ENCODE peak calls at places on chromosome 3, in nine cellular contexts. B is RCC 7860; J is GM18507; C is HCT116; D is activated effector memory CD4-positive, alpha-beta T cell treated with anti-CD3 and anti-CD28 coated beads, Interleukin-2, amount 50 U/mL, for 16 hours; L is H7; E is NCI-H1105; G is cardiac muscle cell; Z is GM23248. T is an unnamed sample.

GRCh38 chr3:124526601-124527000 is 203.7 kb upstream of the UMPS start:
- DNase-seq in B (no peak), J (no peak), C (no peak), D (no peak), L (peak), E (no peak), G (no peak), Z (no peak), T (no peak)

GRCh38 chr3:43649365-43649968 is 27.7 kb upstream of the ANO10 start:
- DNase-seq in B (no peak), J (no peak), C (no peak), D (no peak), L (peak), E (no peak), G (no peak), Z (no peak), T (no peak)

GRCh38 chr3:27360113-27361078 is 8.8 kb downstream of the NEK10 start:
- DNase-seq in B (no peak), J (no peak), C (no peak), D (no peak), L (no peak), E (peak), G (no peak), Z (peak), T (no peak)

GRCh38 chr3:72924055-72924454 is 36.2 kb downstream of the GXYLT2 start:
- DNase-seq in B (no peak), J (no peak), C (no peak), D (no peak), L (no peak), E (no peak), G (no peak), Z (no peak), T (no peak)

GRCh38 chr3:11187678-11188077 is 33.4 kb downstream of the HRH1 start:
- DNase-seq in B (no peak), J (no peak), C (no peak), D (no peak), L (no peak), E (no peak), G (no peak), Z (peak), T (no peak)

GRCh38 chr3:132210476-132211346 is 106.5 kb upstream of the ACP3 start:
- DNase-seq in B (no peak), J (no peak), C (peak), D (no peak), L (no peak), E (peak), G (peak), Z (peak), T (no peak)

GRCh38 chr3:120153294-120153693 is 59.0 kb upstream of the GSK3B start:
- DNase-seq in B (peak), J (no peak), C (no peak), D (no peak), L (no peak), E (no peak), G (no peak), Z (peak), T (no peak)

GRCh38 chr3:115804722-115805121 is 181.4 kb downstream of the GAP43 start:
- DNase-seq in B (peak), J (no peak), C (no peak), D (no peak), L (no peak), E (no peak), G (no peak), Z (peak), T (no peak)

GRCh38 chr3:8635625-8636024 is 9.0 kb downstream of the SSUH2 start:
- DNase-seq in B (no peak), J (no peak), C (no peak), D (no peak), L (peak), E (no peak), G (no peak), Z (no peak), T (no peak)

GRCh38 chr3:159804726-159805410 is 183.8 kb upstream of the IL12A start:
- DNase-seq in B (peak), J (peak), C (peak), D (no peak), L (peak), E (peak), G (peak), Z (peak), T (no peak)

GRCh38 chr3:190697901-190698300 is 164.6 kb downstream of the GMNC start:
- DNase-seq in B (no peak), J (no peak), C (no peak), D (no peak), L (no peak), E (no peak), G (no peak), Z (peak), T (no peak)

GRCh38 chr3:184372296-184372821 is 5.6 kb downstream of the THPO start:
- DNase-seq in B (no peak), J (no peak), C (no peak), D (no peak), L (no peak), E (no peak), G (no peak), Z (no peak), T (no peak)

GRCh38 chr3:13103416-13104058 is 30.3 kb upstream of the IQSEC1 start:
- DNase-seq in B (no peak), J (no peak), C (no peak), D (no peak), L (no peak), E (no peak), G (no peak), Z (no peak), T (no peak)

GRCh38 chr3:139113766-139114165 is 69.1 kb upstream of the PRR23C start:
- DNase-seq in B (no peak), J (no peak), C (no peak), D (no peak), L (no peak), E (no peak), G (no peak), Z (no peak), T (no peak)

GRCh38 chr3:129211772-129212171 is 28.1 kb upstream of the CNBP start:
- DNase-seq in B (peak), J (no peak), C (peak), D (no peak), L (no peak), E (peak), G (no peak), Z (peak), T (peak)

GRCh38 chr3:98561727-98562521 is 30.1 kb downstream of the GPR15 start:
- DNase-seq in B (peak), J (no peak), C (no peak), D (no peak), L (no peak), E (no peak), G (no peak), Z (peak), T (no peak)

GRCh38 chr3:47890832-47891620 is 88.1 kb downstream of the DHX30 start:
- DNase-seq in B (no peak), J (no peak), C (no peak), D (no peak), L (no peak), E (no peak), G (peak), Z (no peak), T (no peak)

GRCh38 chr3:143507735-143508580 is 340.3 kb downstream of the SLC9A9 start:
- DNase-seq in B (peak), J (no peak), C (no peak), D (no peak), L (no peak), E (no peak), G (no peak), Z (peak), T (no peak)

GRCh38 chr3:31704651-31705179 is 172.0 kb downstream of the STT3B start:
- DNase-seq in B (peak), J (no peak), C (peak), D (no peak), L (no peak), E (no peak), G (no peak), Z (peak), T (no peak)

GRCh38 chr3:189787622-189788021 is 156.4 kb downstream of the TP63 start:
- DNase-seq in B (no peak), J (no peak), C (no peak), D (no peak), L (no peak), E (no peak), G (no peak), Z (peak), T (no peak)

GRCh38 chr3:131602011-131602779 is 99.4 kb upstream of the MRPL3 start:
- DNase-seq in B (peak), J (no peak), C (no peak), D (no peak), L (no peak), E (no peak), G (peak), Z (peak), T (no peak)

GRCh38 chr3:156382458-156383346 is 172.2 kb downstream of the SSR3 start:
- DNase-seq in B (peak), J (peak), C (peak), D (no peak), L (no peak), E (no peak), G (peak), Z (peak), T (no peak)

GRCh38 chr3:171445805-171446204 is 14.4 kb downstream of the TNIK start:
- DNase-seq in B (no peak), J (no peak), C (no peak), D (no peak), L (no peak), E (no peak), G (no peak), Z (no peak), T (no peak)

GRCh38 chr3:16516695-16517481 is 3.4 kb upstream of the RFTN1 start:
- DNase-seq in B (peak), J (no peak), C (no peak), D (no peak), L (peak), E (peak), G (peak), Z (peak), T (no peak)

GRCh38 chr3:143016321-143016972 is 15.1 kb downstream of the U2SURP start:
- DNase-seq in B (no peak), J (no peak), C (no peak), D (no peak), L (no peak), E (peak), G (no peak), Z (peak), T (no peak)

GRCh38 chr3:197225579-197225978 is 72.8 kb downstream of the DLG1 start:
- DNase-seq in B (no peak), J (no peak), C (no peak), D (no peak), L (no peak), E (no peak), G (no peak), Z (no peak), T (no peak)

GRCh38 chr3:179739816-179740594 is 87.2 kb downstream of the USP13 start:
- DNase-seq in B (no peak), J (no peak), C (no peak), D (no peak), L (no peak), E (no peak), G (no peak), Z (no peak), T (no peak)